ENCODE peak calls at places on chromosomes 12 and 14, in eight cellular contexts. J is occipital lobe, Q is non-pigmented ciliary epithelial cell, S is cerebellar cortex, U is skeletal muscle cell, D is GM10248, L is posterior cingulate gyrus, A is sigmoid colon. N is an unnamed sample.

GRCh38 chr14:94307410-94307992 is 14.4 kb upstream of the SERPINA10 start:
- DNase-seq in J (no peak), Q (no peak), S (peak), U (no peak), D (no peak), L (no peak), A (no peak), N (no peak)

GRCh38 chr14:99937475-99938244 is 127.6 kb upstream of the EVL start:
- DNase-seq in J (no peak), Q (no peak), S (no peak), U (no peak), D (no peak), L (no peak), A (no peak), N (no peak)

GRCh38 chr14:54650331-54651017 is 83.5 kb downstream of the SAMD4A start:
- DNase-seq in J (no peak), Q (no peak), S (no peak), U (peak), D (no peak), L (no peak), A (peak), N (no peak)

GRCh38 chr12:126773012-126773411 is 1494.0 kb upstream of the TMEM132C start:
- DNase-seq in J (no peak), Q (no peak), S (no peak), U (no peak), D (no peak), L (no peak), A (no peak), N (no peak)

GRCh38 chr14:68013326-68013725 is 193.7 kb downstream of the RAD51B start:
- DNase-seq in J (no peak), Q (no peak), S (no peak), U (no peak), D (no peak), L (no peak), A (no peak), N (no peak)

GRCh38 chr12:47551426-47551851 is 154.4 kb downstream of the RPAP3 start:
- DNase-seq in J (no peak), Q (no peak), S (no peak), U (no peak), D (no peak), L (no peak), A (no peak), N (peak)

GRCh38 chr14:98798099-98798498 is 473.9 kb downstream of the BCL11B start:
- DNase-seq in J (no peak), Q (no peak), S (no peak), U (no peak), D (no peak), L (no peak), A (no peak), N (no peak)

GRCh38 chr12:15859136-15859535 is 23.1 kb upstream of the STRAP start:
- DNase-seq in J (no peak), Q (no peak), S (no peak), U (no peak), D (no peak), L (no peak), A (no peak), N (no peak)

GRCh38 chr12:9646794-9647622 is 22.5 kb upstream of the CLEC2D start:
- DNase-seq in J (no peak), Q (no peak), S (peak), U (no peak), D (no peak), L (no peak), A (no peak), N (no peak)

GRCh38 chr12:75705749-75706719 is 194.6 kb upstream of the KRR1 start:
- DNase-seq in J (no peak), Q (peak), S (no peak), U (peak), D (no peak), L (no peak), A (peak), N (peak)

GRCh38 chr12:120820885-120821510 is 83.2 kb downstream of the SPPL3 start:
- DNase-seq in J (no peak), Q (no peak), S (no peak), U (no peak), D (no peak), L (no peak), A (no peak), N (no peak)

GRCh38 chr12:121799175-121799841 is 4.5 kb upstream of the SETD1B start:
- DNase-seq in J (peak), Q (no peak), S (peak), U (no peak), D (peak), L (peak), A (peak), N (no peak)

GRCh38 chr12:54352891-54353874 is 11.1 kb downstream of the GPR84 start:
- DNase-seq in J (peak), Q (no peak), S (peak), U (no peak), D (no peak), L (peak), A (peak), N (no peak)

GRCh38 chr12:113019045-113019444 is 37.5 kb upstream of the DTX1 start:
- DNase-seq in J (no peak), Q (no peak), S (no peak), U (no peak), D (no peak), L (no peak), A (no peak), N (no peak)

GRCh38 chr14:101380512-101380911 is 180.8 kb upstream of the DIO3 start:
- DNase-seq in J (no peak), Q (no peak), S (no peak), U (no peak), D (no peak), L (no peak), A (no peak), N (no peak)

GRCh38 chr14:99116741-99117295 is 155.2 kb downstream of the BCL11B start:
- DNase-seq in J (no peak), Q (no peak), S (no peak), U (no peak), D (no peak), L (no peak), A (no peak), N (no peak)

GRCh38 chr12:80838708-80839107 is 99.0 kb downstream of the LIN7A start:
- DNase-seq in J (no peak), Q (no peak), S (peak), U (no peak), D (no peak), L (no peak), A (no peak), N (no peak)

GRCh38 chr12:108918206-108918605 is 38.3 kb downstream of the DAO start:
- DNase-seq in J (no peak), Q (no peak), S (peak), U (no peak), D (no peak), L (no peak), A (no peak), N (no peak)

GRCh38 chr12:95790025-95790911 is at the start of gene NTN4:
- DNase-seq in J (no peak), Q (no peak), S (no peak), U (no peak), D (peak), L (peak), A (peak), N (no peak)

GRCh38 chr12:114911196-114911595 is 227.2 kb upstream of the TBX3 start:
- DNase-seq in J (no peak), Q (no peak), S (no peak), U (no peak), D (no peak), L (no peak), A (no peak), N (no peak)

GRCh38 chr14:46008348-46008747 is 643.2 kb downstream of the RPL10L start:
- DNase-seq in J (no peak), Q (no peak), S (no peak), U (no peak), D (no peak), L (no peak), A (no peak), N (no peak)

GRCh38 chr12:130179191-130179590 is 16.9 kb downstream of the FZD10 start:
- DNase-seq in J (no peak), Q (no peak), S (no peak), U (no peak), D (no peak), L (no peak), A (peak), N (no peak)

GRCh38 chr12:131607658-131608447 is 103.0 kb upstream of the SFSWAP start:
- DNase-seq in J (no peak), Q (no peak), S (no peak), U (no peak), D (peak), L (no peak), A (no peak), N (no peak)

GRCh38 chr14:69324341-69324931 is 64.5 kb downstream of the GALNT16 start:
- DNase-seq in J (no peak), Q (no peak), S (no peak), U (no peak), D (no peak), L (no peak), A (peak), N (no peak)

GRCh38 chr12:6383572-6384498 is at the start of gene LTBR:
- DNase-seq in J (peak), Q (no peak), S (no peak), U (peak), D (peak), L (peak), A (peak), N (peak)